ENCODE peak calls at places on chromosomes 3 and 15, in five cellular contexts. D is suprapubic skin, S is GM23338, V is endothelial cell of umbilical vein, Z is sigmoid colon. R is an unnamed sample.

GRCh38 chr3:152998554-152998953 is 163.5 kb upstream of the RAP2B start:
- DNase-seq in D (no peak), S (no peak), V (no peak), Z (no peak), R (no peak)

GRCh38 chr3:197490098-197490497 is 65.7 kb downstream of the BDH1 start:
- DNase-seq in D (no peak), S (no peak), V (peak; percentile 70), Z (no peak), R (no peak)

GRCh38 chr3:20057612-20058180 is 17.4 kb downstream of the KAT2B start:
- DNase-seq in D (no peak), S (no peak), V (no peak), Z (no peak), R (no peak)

GRCh38 chr15:50262533-50262932 is 3.0 kb downstream of the HDC start:
- DNase-seq in D (no peak), S (no peak), V (no peak), Z (no peak), R (no peak)

GRCh38 chr3:3281024-3281423 is 101.5 kb upstream of the CRBN start:
- DNase-seq in D (no peak), S (no peak), V (no peak), Z (no peak), R (no peak)

GRCh38 chr3:180036092-180036677 is 552 bp downstream of the PEX5L start:
- DNase-seq in D (no peak), S (peak; percentile 63), V (no peak), Z (no peak), R (no peak)

GRCh38 chr3:176978441-176978840 is 218.8 kb downstream of the TBL1XR1 start:
- DNase-seq in D (no peak), S (no peak), V (peak; percentile 34), Z (no peak), R (no peak)

GRCh38 chr3:151971814-151972579 is 98.6 kb downstream of the SUCNR1 start:
- DNase-seq in D (no peak), S (peak; percentile 5), V (no peak), Z (no peak), R (no peak)

GRCh38 chr15:70241561-70242320 is 144.0 kb upstream of the TLE3 start:
- DNase-seq in D (peak; percentile 40), S (no peak), V (no peak), Z (peak; percentile 40), R (no peak)

GRCh38 chr3:42537350-42537749 is 34.9 kb downstream of the VIPR1 start:
- DNase-seq in D (no peak), S (no peak), V (no peak), Z (no peak), R (no peak)

GRCh38 chr3:118987466-118987865 is 47.2 kb downstream of the IGSF11 start:
- DNase-seq in D (no peak), S (no peak), V (no peak), Z (peak; percentile 85), R (peak; percentile 50)

GRCh38 chr3:69710153-69710977 is 28.9 kb upstream of the MITF start:
- DNase-seq in D (no peak), S (no peak), V (no peak), Z (no peak), R (no peak)

GRCh38 chr3:146035366-146035765 is 125.6 kb downstream of the PLOD2 start:
- DNase-seq in D (no peak), S (no peak), V (no peak), Z (no peak), R (no peak)

GRCh38 chr3:242986-243706 is 46.6 kb downstream of the CHL1 start:
- DNase-seq in D (no peak), S (no peak), V (no peak), Z (no peak), R (no peak)

GRCh38 chr15:91944334-91944733 is 90.8 kb downstream of the SLCO3A1 start:
- DNase-seq in D (no peak), S (no peak), V (no peak), Z (no peak), R (no peak)

GRCh38 chr15:62809106-62809967 is 233.2 kb upstream of the TPM1 start:
- DNase-seq in D (no peak), S (no peak), V (no peak), Z (no peak), R (no peak)

GRCh38 chr15:51775967-51776816 is 24.8 kb downstream of the TMOD2 start:
- DNase-seq in D (no peak), S (peak; percentile 91), V (peak; percentile 65), Z (no peak), R (peak; percentile 19)

GRCh38 chr3:51637941-51638471 is 33.0 kb upstream of the TEX264 start:
- DNase-seq in D (no peak), S (peak; percentile 92), V (peak; percentile 64), Z (no peak), R (peak; percentile 70)

GRCh38 chr3:113532698-113533533 is 561 bp downstream of the SIDT1 start:
- DNase-seq in D (peak; percentile 61), S (peak; percentile 63), V (peak; percentile 23), Z (no peak), R (peak; percentile 26)

GRCh38 chr15:68658151-68658550 is 79.4 kb downstream of the CORO2B start:
- DNase-seq in D (no peak), S (no peak), V (no peak), Z (peak; percentile 40), R (no peak)

GRCh38 chr15:78070049-78070698 is 7.3 kb downstream of the TBC1D2B start:
- DNase-seq in D (peak; percentile 60), S (no peak), V (peak; percentile 35), Z (peak; percentile 65), R (no peak)

GRCh38 chr3:88896026-88896425 is 211.4 kb upstream of the EPHA3 start:
- DNase-seq in D (no peak), S (no peak), V (no peak), Z (no peak), R (no peak)

GRCh38 chr3:57794951-57795350 is 38.8 kb downstream of the SLMAP start:
- DNase-seq in D (no peak), S (no peak), V (no peak), Z (no peak), R (no peak)

GRCh38 chr3:57792198-57792597 is 36.1 kb downstream of the SLMAP start:
- DNase-seq in D (no peak), S (no peak), V (no peak), Z (no peak), R (no peak)

GRCh38 chr3:57794501-57794900 is 38.4 kb downstream of the SLMAP start:
- DNase-seq in D (no peak), S (no peak), V (no peak), Z (no peak), R (no peak)

GRCh38 chr3:57796261-57796660 is 40.2 kb downstream of the SLMAP start:
- DNase-seq in D (no peak), S (no peak), V (no peak), Z (no peak), R (no peak)

DNA sequence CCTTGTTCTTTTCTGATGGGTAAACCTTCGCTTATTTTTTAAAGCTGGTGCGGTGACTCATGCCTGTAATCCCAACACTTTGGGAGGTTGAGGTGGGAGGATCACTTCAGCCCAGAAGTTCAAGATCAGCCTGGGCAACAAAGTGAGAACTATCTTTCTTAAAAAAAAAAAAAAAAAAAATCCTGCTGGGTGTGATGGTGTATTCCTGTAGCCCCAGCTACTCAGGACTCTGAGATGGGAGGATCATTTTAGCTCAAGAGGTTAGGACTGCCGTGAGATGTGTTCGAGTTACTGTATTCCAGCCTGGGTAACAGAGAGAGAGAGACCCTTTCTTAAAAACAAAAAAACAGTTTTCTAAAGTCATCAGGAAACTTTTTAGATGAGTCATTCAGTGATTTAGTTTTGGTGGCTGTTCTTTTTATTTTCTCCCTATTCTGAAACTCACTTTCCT is 37.7 kb downstream of the SLMAP start:
- DNase-seq in D (no peak), S (no peak), V (peak; percentile 31), Z (no peak), R (no peak)
- H3K4me1 ChIP-seq in D (peaks cover 11% of the 10 kb centered on the region), S (no peaks in the 10 kb centered on the region), V (peaks cover 21% of the 10 kb centered on the region), Z (peaks cover 33% of the 10 kb centered on the region), R (no peaks in the 10 kb centered on the region)

DNA sequence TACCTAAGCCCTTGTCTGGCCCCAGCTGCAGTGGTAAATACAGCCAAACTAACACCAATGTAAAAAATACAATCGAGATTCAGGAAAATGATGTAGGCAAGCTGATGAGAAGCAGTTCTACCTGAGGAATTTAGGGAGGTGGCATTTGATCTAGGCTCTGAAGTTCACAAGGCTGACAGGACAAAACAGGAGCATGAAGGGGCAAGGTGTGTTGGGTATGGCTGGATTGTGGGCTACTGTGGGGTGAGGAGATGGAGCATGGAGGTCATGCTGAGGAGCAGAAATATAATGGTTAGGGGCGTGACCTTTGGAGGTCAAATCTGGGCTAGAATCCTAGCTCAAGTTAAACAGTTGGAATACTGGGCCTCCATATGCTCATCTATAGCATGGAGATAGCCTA is 6.5 kb downstream of the NDUFB4 start:
- DNase-seq in D (no peak), S (no peak), V (no peak), Z (no peak), R (no peak)
- TF ChIP-seq POLR2AphosphoS5 in D (no peak), S (no peak), V (peak; percentile 26), Z (no peak), R (no peak)

GRCh38 chr15:40103864-40104271 is 4.8 kb downstream of the BMF start:
- DNase-seq in D (peak; percentile 65), S (no peak), V (no peak), Z (no peak), R (no peak)
- H3K4me1 ChIP-seq in D (peaks cover 95% of the 10 kb centered on the region), S (peaks cover 77% of the 10 kb centered on the region), V (peaks cover 28% of the 10 kb centered on the region), Z (peaks cover 90% of the 10 kb centered on the region), R (peaks cover 59% of the 10 kb centered on the region)

DNA sequence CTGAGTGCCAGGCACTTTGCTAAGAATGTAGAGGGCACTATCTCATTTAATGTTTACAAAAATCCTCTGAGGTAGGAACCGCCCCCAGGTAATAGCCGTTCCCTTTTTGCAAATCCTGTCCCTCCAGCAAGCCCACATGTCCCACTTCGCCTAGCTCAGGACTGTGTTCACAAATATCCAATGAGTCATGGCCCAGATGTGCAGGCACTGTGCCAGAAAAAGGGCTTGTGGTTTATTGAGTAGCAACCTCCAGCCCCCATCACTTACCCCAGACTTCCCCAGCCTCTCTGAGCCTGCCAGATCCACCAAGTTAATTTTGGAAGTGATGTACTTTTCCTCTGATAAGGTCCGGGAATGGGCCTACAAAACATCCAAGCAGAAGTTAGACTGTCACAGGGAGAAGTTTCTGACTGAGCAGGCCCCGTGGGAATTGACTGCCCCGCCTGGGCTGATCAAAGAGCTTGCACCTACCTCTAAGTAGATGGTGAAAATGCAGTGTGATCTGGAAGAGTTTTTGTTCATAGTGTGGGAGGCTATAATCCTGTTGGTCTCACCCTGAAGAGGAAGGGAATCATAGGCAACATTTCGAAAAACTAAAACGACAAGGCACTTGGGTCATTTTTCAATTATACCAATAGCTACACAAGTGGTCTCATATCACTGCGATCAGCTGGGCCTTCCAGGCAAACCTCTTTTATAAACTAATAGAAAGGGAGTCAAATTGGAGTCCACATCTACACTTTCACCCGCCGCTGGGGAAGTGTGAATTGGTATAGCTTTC is 15.7 kb downstream of the KIF9 start:
- DNase-seq in D (peak; percentile 85), S (no peak), V (peak; percentile 87), Z (peak; percentile 89), R (peak; percentile 8)
- TF ChIP-seq POLR2AphosphoS5 in D (no peak), S (no peak), V (peak; percentile 55), Z (no peak), R (no peak)

DNA sequence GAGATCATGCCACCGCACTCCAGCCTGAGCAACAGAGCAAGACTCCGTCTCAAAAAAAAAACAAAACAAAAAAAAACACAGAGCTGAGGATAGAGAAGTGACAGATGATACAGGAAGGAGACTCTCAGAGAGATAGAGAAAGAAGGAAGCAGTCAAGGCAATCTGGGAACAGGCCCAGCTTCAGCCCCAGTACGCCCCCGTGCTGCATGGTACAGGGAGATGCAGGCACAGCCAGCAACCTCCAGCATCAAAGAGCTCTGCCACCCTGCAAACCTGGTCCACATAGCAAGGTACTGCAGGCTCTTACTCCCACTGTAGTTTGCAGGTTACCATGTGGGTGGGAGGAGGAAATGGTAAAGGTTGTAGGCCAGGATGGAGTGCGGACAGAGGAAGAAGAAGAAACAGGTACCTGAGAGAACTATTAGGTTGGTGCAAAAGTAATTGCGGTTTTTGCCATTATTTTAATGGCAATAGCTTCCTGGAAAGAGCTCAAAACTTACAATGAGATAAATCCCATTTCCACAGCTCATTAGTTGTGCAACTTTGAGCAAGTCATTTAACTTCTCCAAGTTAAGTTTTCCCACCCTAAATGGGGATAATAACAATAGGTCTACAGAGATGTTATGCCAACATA is 253.0 kb downstream of the ARRDC4 start:
- DNase-seq in D (no peak), S (no peak), V (no peak), Z (no peak), R (no peak)
- H3K4me1 ChIP-seq in D (no peaks in the 10 kb centered on the region), S (no peaks in the 10 kb centered on the region), V (no peaks in the 10 kb centered on the region), Z (no peaks in the 10 kb centered on the region), R (no peaks in the 10 kb centered on the region)

R was measured in prostate gland.